ENCODE peak calls at places on chromosomes 13 and 19, in five cellular contexts. F, C, E, P and T are unnamed samples.

GRCh38 chr13:19665427-19665859 is 32.0 kb downstream of the MPHOSPH8 start:
- DNase-seq in F (no peak), C (no peak), E (no peak), P (no peak), T (no peak)

GRCh38 chr13:91203430-91203829 is 144.1 kb upstream of the MIR17HG start:
- DNase-seq in F (no peak), C (no peak), E (no peak), P (no peak), T (no peak)

GRCh38 chr13:93690139-93690538 is 463.5 kb downstream of the GPC6 start:
- DNase-seq in F (no peak), C (no peak), E (no peak), P (no peak), T (no peak)

GRCh38 chr13:113912596-113912995 is 48.7 kb upstream of the GAS6 start:
- DNase-seq in F (no peak), C (no peak), E (no peak), P (no peak), T (no peak)

GRCh38 chr19:47615714-47616113 is 6.8 kb downstream of the BICRA start:
- DNase-seq in F (no peak), C (no peak), E (no peak), P (no peak), T (no peak)

GRCh38 chr19:42693760-42694350 is 46.4 kb downstream of the PSG3 start:
- DNase-seq in F (no peak), C (no peak), E (no peak), P (peak; percentile 64), T (no peak)

GRCh38 chr13:80441968-80442367 is 101.0 kb upstream of the SPRY2 start:
- DNase-seq in F (no peak), C (no peak), E (no peak), P (no peak), T (no peak)

GRCh38 chr13:48733739-48734329 is 80.1 kb downstream of the CYSLTR2 start:
- DNase-seq in F (no peak), C (no peak), E (no peak), P (no peak), T (no peak)

GRCh38 chr13:53138369-53139036 is 109.9 kb downstream of the OLFM4 start:
- DNase-seq in F (no peak), C (peak; percentile 36), E (no peak), P (peak; percentile 3), T (no peak)

GRCh38 chr13:39259371-39259770 is 221.1 kb downstream of the NHLRC3 start:
- DNase-seq in F (no peak), C (no peak), E (no peak), P (no peak), T (no peak)

GRCh38 chr13:79642596-79642995 is 161.6 kb downstream of the NDFIP2 start:
- DNase-seq in F (no peak), C (no peak), E (no peak), P (no peak), T (no peak)

GRCh38 chr19:38143847-38144246 is 80.2 kb downstream of the DPF1 start:
- DNase-seq in F (no peak), C (no peak), E (no peak), P (no peak), T (no peak)
- TF ChIP-seq CTCF in F (no peak), C (no peak), E (no peak), P (no peak), T (no peak)

GRCh38 chr13:109584844-109585361 is 201.5 kb downstream of the IRS2 start:
- DNase-seq in F (no peak), C (no peak), E (no peak), P (no peak), T (no peak)
- TF ChIP-seq CTCF in F (no peak), C (no peak), E (no peak), P (no peak), T (no peak)

DNA sequence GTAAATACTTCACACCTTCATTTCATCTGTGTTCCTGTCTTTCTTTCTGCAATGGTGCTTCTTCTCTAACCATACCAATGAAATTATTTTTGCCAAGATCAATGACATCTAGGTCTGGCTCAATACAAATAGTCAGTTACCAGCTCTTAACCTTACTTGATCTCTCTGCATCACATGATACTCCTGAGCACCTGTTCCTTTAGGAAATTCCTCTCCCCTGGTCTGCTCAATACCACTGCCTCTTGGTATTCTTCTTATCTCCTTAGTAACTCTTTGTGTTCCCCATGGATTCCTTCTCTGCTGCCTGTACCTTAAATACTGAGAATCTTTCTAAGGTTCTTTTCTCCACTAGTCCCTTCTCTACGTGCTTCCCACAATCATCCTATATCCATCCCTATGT is 25.9 kb downstream of the SOHLH2 start:
- DNase-seq in F (no peak), C (no peak), E (no peak), P (no peak), T (no peak)
- TF ChIP-seq CTCF in F (no peak), C (no peak), E (no peak), P (no peak), T (no peak)

GRCh38 chr13:69617587-69617986 is 490.0 kb upstream of the ATXN8OS start:
- DNase-seq in F (no peak), C (no peak), E (no peak), P (no peak), T (no peak)

GRCh38 chr13:69618393-69618792 is 489.2 kb upstream of the ATXN8OS start:
- DNase-seq in F (no peak), C (no peak), E (no peak), P (no peak), T (no peak)

GRCh38 chr13:69618838-69619237 is 488.8 kb upstream of the ATXN8OS start:
- DNase-seq in F (no peak), C (no peak), E (no peak), P (no peak), T (no peak)

GRCh38 chr13:69619651-69620050 is 488.0 kb upstream of the ATXN8OS start:
- DNase-seq in F (no peak), C (no peak), E (no peak), P (no peak), T (no peak)

DNA sequence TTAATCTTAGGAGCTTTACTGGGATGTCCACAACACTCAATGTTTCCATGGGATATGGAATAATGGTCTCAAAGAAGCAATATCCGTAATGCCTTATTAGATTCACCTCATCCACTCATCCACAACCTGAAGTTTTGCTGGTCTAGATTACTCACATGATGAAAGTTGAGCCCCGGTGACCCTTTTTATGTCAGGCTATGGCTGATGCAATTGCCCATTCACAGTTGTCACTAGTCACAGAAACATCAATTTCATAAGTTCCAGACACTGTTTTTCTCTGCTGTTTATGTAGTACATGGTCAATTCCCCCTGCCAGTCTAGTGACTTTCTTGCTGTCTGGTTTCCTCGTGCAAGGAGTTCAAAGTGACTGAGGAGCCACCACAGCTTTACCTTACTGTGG is 491.2 kb upstream of the ATXN8OS start:
- DNase-seq in F (no peak), C (no peak), E (no peak), P (no peak), T (no peak)
- TF ChIP-seq CTCF in F (no peak), C (no peak), E (no peak), P (no peak), T (no peak)